ENCODE peak calls at places on chromosome 4, in nine cellular contexts. A is CD8-positive, alpha-beta T cell; L is tibial artery; Y is GM12878; Q is mammary epithelial cell; F is PC-9; D is CD8-positive, alpha-beta memory T cell; T is stomach; B is NT2/D1. I is an unnamed sample. For H3K4me1 and H3K36me3, the result is how much of the 10 kb centered on the place peaks cover.

GRCh38 chr4:52780627-52781354 is 29.6 kb upstream of the ERVMER34-1 start:
- DNase-seq in F (no peak), Q (no peak), B (no peak), Y (no peak), A (no peak), T (no peak), D (no peak), L (no peak), I (no peak)

GRCh38 chr4:30153427-30153826 is 566.7 kb upstream of the PCDH7 start:
- DNase-seq in Y (no peak), A (no peak), D (no peak), T (no peak), B (no peak), L (no peak), F (no peak), Q (no peak), I (no peak)

GRCh38 chr4:159483110-159483509 is 380.2 kb downstream of the RAPGEF2 start:
- DNase-seq in B (no peak), Y (no peak), Q (no peak), L (no peak), A (no peak), T (no peak), D (no peak), F (no peak), I (no peak)

GRCh38 chr4:55124337-55125076 is 888 bp downstream of the KDR start:
- DNase-seq in Y (no peak), A (no peak), F (no peak), D (no peak), L (no peak), Q (no peak), B (no peak), T (no peak), I (no peak)

GRCh38 chr4:182141046-182141445 is 102.2 kb upstream of the TENM3 start:
- DNase-seq in F (no peak), A (no peak), L (no peak), Y (no peak), D (no peak), Q (no peak), T (no peak), B (no peak), I (no peak)

GRCh38 chr4:41877020-41877796 is 58.0 kb upstream of the TMEM33 start:
- DNase-seq in D (no peak), F (no peak), A (no peak), Q (no peak), B (no peak), L (no peak), T (no peak), Y (no peak), I (no peak)

GRCh38 chr4:78654809-78655208 is 103.2 kb downstream of the ANXA3 start:
- DNase-seq in L (no peak), A (no peak), T (no peak), F (no peak), Q (no peak), D (no peak), Y (no peak), B (no peak), I (no peak)

GRCh38 chr4:8702020-8702495 is 109.5 kb downstream of the CPZ start:
- DNase-seq in B (no peak), Q (no peak), Y (no peak), A (no peak), T (peak), L (no peak), D (no peak), F (no peak), I (peak)

GRCh38 chr4:16027626-16028025 is 56.2 kb downstream of the PROM1 start:
- DNase-seq in A (no peak), B (no peak), F (no peak), Y (no peak), Q (no peak), T (no peak), D (no peak), L (no peak), I (no peak)

GRCh38 chr4:54487491-54487890 is 170.3 kb upstream of the KIT start:
- DNase-seq in Q (peak), T (no peak), A (no peak), Y (no peak), D (no peak), F (no peak), B (no peak), L (no peak), I (no peak)

GRCh38 chr4:43680416-43680815 is 768.2 kb downstream of the KCTD8 start:
- DNase-seq in Y (no peak), A (no peak), F (no peak), Q (no peak), D (no peak), B (no peak), L (no peak), T (no peak), I (no peak)

GRCh38 chr4:124710911-124711310 is 1.6 kb downstream of the ANKRD50 start:
- DNase-seq in L (no peak), F (no peak), Y (no peak), Q (peak), T (peak), A (no peak), B (no peak), D (no peak), I (no peak)

GRCh38 chr4:7761720-7762119 is 177.9 kb downstream of the AFAP1 start:
- DNase-seq in F (no peak), B (peak), D (peak), Y (no peak), A (peak), Q (no peak), T (peak), L (peak), I (peak)

GRCh38 chr4:137946423-137946822 is 295.7 kb downstream of the SLC7A11 start:
- DNase-seq in F (no peak), Y (no peak), L (no peak), D (no peak), B (no peak), T (no peak), Q (peak), A (no peak), I (no peak)

GRCh38 chr4:138051157-138051556 is 191.0 kb downstream of the SLC7A11 start:
- DNase-seq in L (no peak), T (no peak), F (no peak), Q (no peak), Y (no peak), A (no peak), B (no peak), D (no peak), I (no peak)

GRCh38 chr4:66430856-66431255 is 760.6 kb upstream of the EPHA5 start:
- DNase-seq in L (no peak), D (no peak), Y (no peak), T (no peak), Q (no peak), B (peak), A (no peak), F (no peak), I (no peak)

GRCh38 chr4:134126955-134127354 is 74.6 kb downstream of the PABPC4L start:
- DNase-seq in Y (no peak), A (no peak), F (no peak), L (no peak), D (no peak), T (no peak), Q (no peak), B (no peak), I (no peak)

GRCh38 chr4:140764785-140765392 is 8.7 kb upstream of the TBC1D9 start:
- DNase-seq in L (no peak), B (no peak), Q (peak), D (no peak), F (peak), Y (no peak), T (peak), A (no peak), I (no peak)

GRCh38 chr4:1049591-1049905 is 38.1 kb downstream of the FGFRL1 start:
- DNase-seq in D (no peak), A (no peak), Y (no peak), F (no peak), B (no peak), T (no peak), Q (no peak), L (no peak), I (no peak)

GRCh38 chr4:41693629-41694028 is 54.9 kb downstream of the PHOX2B start:
- DNase-seq in Q (peak), L (no peak), T (no peak), Y (no peak), F (no peak), D (no peak), B (no peak), A (no peak), I (peak)

GRCh38 chr4:3371038-3371437 is 70.7 kb upstream of the HGFAC start:
- DNase-seq in Y (no peak), T (no peak), L (no peak), A (no peak), F (no peak), Q (no peak), B (no peak), D (no peak), I (no peak)

GRCh38 chr4:75727073-75727472 is 2.7 kb downstream of the USO1 start:
- DNase-seq in B (no peak), D (no peak), Q (no peak), Y (no peak), A (no peak), T (no peak), L (no peak), F (no peak), I (no peak)

GRCh38 chr4:138204507-138204906 is 37.6 kb downstream of the SLC7A11 start:
- DNase-seq in F (no peak), L (no peak), B (no peak), D (no peak), T (no peak), Q (no peak), A (no peak), Y (no peak), I (no peak)

GRCh38 chr4:66575024-66575696 is 904.9 kb upstream of the EPHA5 start:
- DNase-seq in D (no peak), T (no peak), L (no peak), A (no peak), B (no peak), Y (no peak), Q (peak), F (peak), I (no peak)

GRCh38 chr4:125254111-125254510 is 60.6 kb upstream of the FAT4 start:
- DNase-seq in T (no peak), F (no peak), Y (no peak), A (no peak), D (no peak), Q (peak), L (no peak), B (no peak), I (no peak)

GRCh38 chr4:55396305-55397023 is 707 bp downstream of the TMEM165 start:
- DNase-seq in L (peak), F (no peak), A (no peak), D (peak), T (peak), Q (peak), Y (no peak), B (peak), I (peak)

GRCh38 chr4:77418333-77418732 is 187.3 kb upstream of the CXCL13 start:
- DNase-seq in L (no peak), Y (no peak), Q (peak), T (no peak), F (no peak), B (no peak), A (no peak), D (no peak), I (no peak)

GRCh38 chr4:16524911-16525574 is 298.8 kb upstream of the TAPT1 start:
- DNase-seq in L (no peak), A (no peak), B (no peak), D (no peak), T (no peak), Q (no peak), Y (no peak), F (no peak), I (no peak)

GRCh38 chr4:77636902-77637301 is 31.3 kb downstream of the CXCL13 start:
- DNase-seq in T (peak), A (no peak), D (no peak), L (no peak), Q (peak), Y (no peak), F (peak), B (no peak), I (no peak)

GRCh38 chr4:9781343-9782135 is at the start of gene DRD5:
- DNase-seq in Y (no peak), B (peak), Q (no peak), A (no peak), D (no peak), T (no peak), L (no peak), F (no peak), I (no peak)

DNA sequence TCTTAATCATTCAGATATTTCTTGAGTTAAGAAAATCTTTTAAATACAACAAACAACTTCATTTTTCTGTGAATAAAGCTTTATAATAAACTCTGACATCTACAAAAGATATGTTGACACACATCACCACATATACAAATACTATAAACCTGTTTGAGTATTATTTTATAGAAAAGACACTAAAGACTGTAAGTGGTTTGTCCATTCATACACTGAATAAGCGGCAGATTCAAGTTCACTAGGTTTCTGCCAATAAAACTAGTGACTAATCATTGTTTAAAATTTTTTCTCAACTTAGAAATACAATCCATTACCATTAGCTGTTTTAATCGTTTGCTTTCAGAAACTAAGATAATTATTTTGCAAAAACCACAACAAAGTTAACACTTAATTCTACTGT is 1900.0 kb downstream of the C4orf33 start:
- DNase-seq in B (no peak), A (no peak), F (no peak), Q (no peak), L (no peak), Y (no peak), D (no peak), T (no peak), I (no peak)
- H3K4me1 ChIP-seq in B (under half), A (under half), F (under half), Q (under half), L (under half), Y (under half), D (under half), T (under half), I (under half)

GRCh38 chr4:4423706-4424498 is 37.0 kb downstream of the NSG1 start:
- DNase-seq in F (no peak), Q (no peak), A (no peak), L (peak), D (no peak), T (no peak), Y (no peak), B (peak), I (no peak)

GRCh38 chr4:4425119-4425690 is 38.3 kb downstream of the NSG1 start:
- DNase-seq in B (no peak), Y (no peak), F (no peak), D (no peak), L (no peak), Q (no peak), T (no peak), A (no peak), I (no peak)

GRCh38 chr4:4424499-4425115 is 37.7 kb downstream of the NSG1 start:
- DNase-seq in T (no peak), D (no peak), Q (no peak), Y (no peak), A (no peak), L (peak), B (no peak), F (no peak), I (no peak)

GRCh38 chr4:4421356-4421755 is 34.5 kb downstream of the NSG1 start:
- DNase-seq in F (no peak), L (no peak), Q (no peak), A (no peak), T (no peak), B (no peak), D (no peak), Y (no peak), I (no peak)

GRCh38 chr4:4422856-4423485 is 36.1 kb downstream of the NSG1 start:
- DNase-seq in A (no peak), B (no peak), L (no peak), F (no peak), Q (no peak), D (no peak), T (no peak), Y (no peak), I (no peak)
- H3K36me3 ChIP-seq in A (under half), B (half or more), L (half or more), F (under half), Q (under half), D (under half), T (half or more), Y (under half), I (under half)

GRCh38 chr4:89269267-89269666 is 38.3 kb downstream of the GPRIN3 start:
- DNase-seq in D (no peak), F (no peak), Y (no peak), B (no peak), A (no peak), Q (no peak), L (no peak), T (no peak), I (no peak)

GRCh38 chr4:89267392-89267791 is 40.2 kb downstream of the GPRIN3 start:
- DNase-seq in B (no peak), F (no peak), Y (no peak), D (no peak), Q (no peak), L (no peak), A (no peak), T (no peak), I (no peak)

GRCh38 chr4:89268572-89269180 is 38.9 kb downstream of the GPRIN3 start:
- DNase-seq in D (no peak), Q (no peak), L (no peak), F (no peak), B (no peak), Y (no peak), T (no peak), A (no peak), I (no peak)

GRCh38 chr4:89263265-89263664 is 44.3 kb downstream of the GPRIN3 start:
- DNase-seq in A (no peak), B (no peak), Y (no peak), D (no peak), F (no peak), L (no peak), Q (no peak), T (no peak), I (no peak)

DNA sequence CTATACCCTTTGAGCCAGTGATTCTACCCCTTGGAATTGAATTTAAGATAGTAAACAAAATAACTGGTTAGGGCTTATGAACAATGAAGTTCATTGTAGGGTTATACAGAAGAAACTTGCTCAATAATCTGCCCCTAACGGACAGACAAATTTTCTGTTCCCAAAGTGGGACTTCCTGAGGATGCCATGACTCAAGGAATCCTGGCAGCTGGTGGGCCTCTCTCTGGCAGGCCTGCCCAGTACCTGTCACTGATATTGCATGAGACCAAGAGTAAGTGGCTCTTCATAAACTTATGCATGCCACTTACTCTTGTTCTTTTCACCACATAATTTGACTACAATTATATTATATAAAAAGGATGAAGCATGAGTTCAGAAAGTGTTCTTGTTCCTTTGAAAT is 41.5 kb downstream of the GPRIN3 start:
- DNase-seq in L (no peak), Q (no peak), T (no peak), D (no peak), Y (no peak), B (no peak), F (no peak), A (no peak), I (no peak)
- H3K4me1 ChIP-seq in L (under half), Q (under half), T (under half), D (under half), Y (under half), B (under half), F (under half), A (under half), I (under half)

DNA sequence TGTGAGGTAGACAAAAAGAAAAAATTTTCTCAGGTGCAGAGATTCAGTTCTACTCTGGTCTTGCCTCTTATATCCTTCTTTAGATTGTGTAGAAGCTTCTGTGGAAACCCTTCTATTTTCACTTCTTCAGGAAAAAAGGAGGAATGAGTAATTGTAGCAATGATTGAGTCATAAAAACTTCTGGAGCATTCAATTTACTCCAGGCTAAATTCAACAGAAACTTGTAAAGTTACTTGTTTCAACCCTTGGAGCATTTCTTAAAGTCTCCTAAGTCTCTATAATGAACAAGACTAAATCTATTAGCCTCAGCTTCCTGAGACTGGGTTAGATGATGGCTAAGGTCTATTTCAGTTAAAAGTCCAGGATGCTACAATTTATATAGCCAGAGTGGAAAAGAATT is 29.9 kb downstream of the BOD1L1 start:
- DNase-seq in T (no peak), D (no peak), B (no peak), Q (peak), F (no peak), L (no peak), A (no peak), Y (no peak), I (no peak)
- H3K36me3 ChIP-seq in T (half or more), D (under half), B (half or more), Q (under half), F (under half), L (under half), A (under half), Y (under half), I (under half)

GRCh38 chr4:113560579-113560978 is 201.0 kb downstream of the CAMK2D start:
- DNase-seq in L (no peak), B (no peak), F (no peak), Q (no peak), D (no peak), Y (no peak), A (no peak), T (no peak), I (no peak)

GRCh38 chr4:113556382-113557134 is 205.0 kb downstream of the CAMK2D start:
- DNase-seq in B (no peak), A (no peak), Q (peak), Y (no peak), T (no peak), F (peak), L (no peak), D (no peak), I (no peak)

GRCh38 chr4:113561092-113561491 is 200.4 kb downstream of the CAMK2D start:
- DNase-seq in L (no peak), D (no peak), F (no peak), B (no peak), A (no peak), Y (no peak), Q (no peak), T (no peak), I (no peak)

GRCh38 chr4:113561758-113562157 is 199.8 kb downstream of the CAMK2D start:
- DNase-seq in B (no peak), Q (no peak), A (no peak), F (no peak), L (no peak), D (no peak), Y (no peak), T (no peak), I (no peak)

GRCh38 chr4:113559947-113560346 is 201.6 kb downstream of the CAMK2D start:
- DNase-seq in B (peak), Q (no peak), L (no peak), T (no peak), D (no peak), F (no peak), Y (no peak), A (no peak), I (no peak)
- H3K4me1 ChIP-seq in B (under half), Q (under half), L (under half), T (under half), D (under half), F (under half), Y (under half), A (under half), I (under half)

GRCh38 chr4:74012130-74012529 is 13.7 kb upstream of the CXCL5 start:
- DNase-seq in F (no peak), A (no peak), D (no peak), Y (no peak), T (no peak), B (no peak), Q (no peak), L (no peak), I (no peak)
- H3K36me3 ChIP-seq in F (under half), A (under half), D (under half), Y (under half), T (under half), B (under half), Q (under half), L (under half), I (under half)

DNA sequence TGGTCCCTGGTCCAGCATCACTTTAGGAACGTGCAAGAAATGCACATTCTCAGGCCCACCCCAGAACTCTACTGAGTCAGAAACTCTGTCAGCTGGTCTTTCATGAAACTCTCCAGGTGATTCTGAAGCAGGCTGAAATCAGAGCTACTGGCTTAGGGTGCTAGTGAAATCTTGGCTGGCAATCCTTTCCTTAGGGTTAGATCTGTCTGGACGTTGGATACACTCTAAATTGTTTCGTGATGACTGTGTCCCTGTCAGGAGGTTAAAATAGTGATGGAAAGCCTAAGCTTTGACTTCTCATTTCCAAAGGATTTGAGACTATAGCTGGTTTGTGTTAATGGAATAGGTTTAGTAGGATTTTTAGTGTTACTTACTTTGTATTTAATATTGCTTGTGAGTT is 99.1 kb downstream of the ARHGAP10 start:
- DNase-seq in A (no peak), L (no peak), F (peak), B (no peak), D (no peak), Q (peak), Y (no peak), T (no peak), I (no peak)
- H3K4me1 ChIP-seq in A (under half), L (half or more), F (under half), B (under half), D (under half), Q (half or more), Y (under half), T (half or more), I (under half)